ENCODE peak calls at places on chromosome 14, in seven cellular contexts. G, H, W, S, E, T and K are unnamed samples. For H3K4me1, the result is how much of the 10 kb centered on the place peaks cover.

GRCh38 chr14:76867536-76868452 is 41.6 kb downstream of the LRRC74A start:
- DNase-seq in G (no peak), H (no peak), W (no peak), S (no peak), E (no peak), T (no peak), K (peak)

GRCh38 chr14:65277580-65278270 is 134.8 kb upstream of the FUT8 start:
- DNase-seq in G (no peak), H (no peak), W (no peak), S (no peak), E (no peak), T (no peak), K (no peak)

GRCh38 chr14:69484444-69485113 is at the start of gene PLEKHD1:
- DNase-seq in G (no peak), H (peak), W (no peak), S (peak), E (peak), T (no peak), K (no peak)

GRCh38 chr14:73634333-73634833 is 10.4 kb upstream of the DNAL1 start:
- DNase-seq in G (no peak), H (peak), W (no peak), S (peak), E (peak), T (no peak), K (no peak)

GRCh38 chr14:20460458-20461229 is 590 bp downstream of the PIP4P1 start:
- DNase-seq in G (no peak), H (peak), W (no peak), S (no peak), E (peak), T (peak), K (peak)

GRCh38 chr14:94650806-94651805 is 38.9 kb downstream of the SERPINA3 start:
- DNase-seq in G (no peak), H (no peak), W (no peak), S (peak), E (no peak), T (no peak), K (no peak)

GRCh38 chr14:56422703-56423213 is 156.8 kb upstream of the TMEM260 start:
- DNase-seq in G (peak), H (peak), W (no peak), S (peak), E (peak), T (no peak), K (no peak)

GRCh38 chr14:102351023-102351422 is 11.7 kb downstream of the CINP start:
- DNase-seq in G (no peak), H (no peak), W (no peak), S (no peak), E (no peak), T (no peak), K (no peak)

GRCh38 chr14:71739273-71739990 is 192.8 kb upstream of the RGS6 start:
- DNase-seq in G (peak), H (peak), W (no peak), S (peak), E (no peak), T (no peak), K (no peak)

GRCh38 chr14:50795909-50796308 is 35.1 kb downstream of the NIN start:
- DNase-seq in G (no peak), H (no peak), W (no peak), S (no peak), E (no peak), T (no peak), K (no peak)

GRCh38 chr14:91237219-91237618 is 7.3 kb downstream of the GPR68 start:
- DNase-seq in G (no peak), H (no peak), W (no peak), S (no peak), E (no peak), T (no peak), K (no peak)
- H3K27ac ChIP-seq in G (no peak), H (no peak), W (no peak), S (no peak), E (no peak), T (no peak), K (no peak)

GRCh38 chr14:90405755-90406154 is 8.9 kb downstream of the CALM1 start:
- DNase-seq in G (no peak), H (no peak), W (no peak), S (no peak), E (no peak), T (no peak), K (peak)
- H3K4me1 ChIP-seq in G (under half), H (under half), W (under half), S (under half), E (under half), T (under half), K (under half)

DNA sequence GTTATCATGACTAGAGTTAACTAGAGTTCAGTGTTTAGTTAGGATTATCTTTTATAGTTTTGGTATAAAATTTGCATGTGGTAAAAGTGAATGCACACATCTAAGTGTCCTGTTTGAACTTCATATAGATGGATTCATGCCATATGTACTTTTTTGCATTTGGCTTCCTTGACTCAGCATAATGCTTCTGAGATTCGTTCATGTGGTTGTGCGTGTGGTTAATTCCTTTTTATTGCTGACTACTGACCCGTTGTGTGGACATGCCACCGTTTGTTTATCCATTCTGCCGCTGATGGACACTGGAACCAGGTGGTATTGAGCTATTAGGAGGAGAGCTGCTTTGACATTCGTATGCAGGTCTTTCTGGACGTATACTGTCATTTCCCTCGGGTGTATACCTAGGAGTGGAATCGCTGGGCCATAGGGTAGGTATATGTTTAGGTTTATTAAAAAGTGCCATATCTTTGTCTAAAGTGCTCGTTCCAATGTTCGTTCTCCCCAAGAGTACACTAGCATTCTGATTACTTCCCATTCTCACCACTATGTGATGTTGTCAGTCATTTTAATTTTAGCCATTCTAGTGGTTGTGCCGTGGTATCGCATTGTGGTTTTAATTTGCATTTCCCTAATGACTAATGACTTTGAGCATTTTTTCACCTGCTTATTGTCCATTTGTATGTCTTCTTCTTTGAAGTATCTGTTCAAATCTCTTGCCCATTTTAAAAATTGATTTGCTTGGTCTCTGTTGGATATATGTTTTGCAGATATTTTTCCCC is 37.7 kb downstream of the RIN3 start:
- DNase-seq in G (no peak), H (no peak), W (no peak), S (no peak), E (no peak), T (no peak), K (no peak)
- H3K4me3 ChIP-seq in G (no peak), H (no peak), W (no peak), S (no peak), E (no peak), T (peak), K (no peak)

GRCh38 chr14:22265319-22266140 is 323.5 kb downstream of the DAD1 start:
- DNase-seq in G (no peak), H (peak), W (no peak), S (no peak), E (no peak), T (no peak), K (peak)
- H3K27ac ChIP-seq in G (no peak), H (peak), W (no peak), S (no peak), E (no peak), T (no peak), K (peak)

GRCh38 chr14:104977008-104977680 is 1.0 kb downstream of the AHNAK2 start:
- DNase-seq in G (peak), H (peak), W (no peak), S (no peak), E (no peak), T (no peak), K (no peak)
- H3K4me1 ChIP-seq in G (half or more), H (under half), W (half or more), S (under half), E (under half), T (under half), K (under half)